ENCODE peak calls at places on chromosome 21, in ten cellular contexts. Q, I, X, B, F, A, W, P, H and Z are unnamed samples.

GRCh38 chr21:25330266-25330665 is 277.0 kb downstream of the MRPL39 start:
- DNase-seq in A (no peak), W (no peak), X (no peak), B (no peak), H (no peak), Q (no peak), I (no peak), F (no peak), P (no peak), Z (no peak)

GRCh38 chr21:25362375-25363267 is 244.7 kb downstream of the MRPL39 start:
- DNase-seq in Q (no peak), P (no peak), X (no peak), W (no peak), I (no peak), B (no peak), A (no peak), H (no peak), F (no peak), Z (no peak)

GRCh38 chr21:39972976-39973375 is 105.7 kb downstream of the PCP4 start:
- DNase-seq in W (no peak), A (no peak), I (no peak), F (no peak), B (no peak), Q (no peak), H (no peak), P (no peak), X (no peak), Z (no peak)

GRCh38 chr21:27425574-27425973 is 458.7 kb upstream of the ADAMTS5 start:
- DNase-seq in W (no peak), P (no peak), H (peak), X (no peak), F (no peak), B (no peak), I (no peak), A (no peak), Q (no peak), Z (no peak)

GRCh38 chr21:25963186-25963585 is 207.4 kb downstream of the APP start:
- DNase-seq in A (peak), P (no peak), H (peak), X (no peak), B (no peak), Q (no peak), W (no peak), I (no peak), F (no peak), Z (peak)

GRCh38 chr21:38438476-38438893 is 59.8 kb downstream of the ERG start:
- DNase-seq in B (peak), I (no peak), P (no peak), W (no peak), H (peak), F (no peak), A (no peak), Q (no peak), X (no peak), Z (no peak)

GRCh38 chr21:37455504-37455911 is 88.9 kb downstream of the DYRK1A start:
- DNase-seq in I (peak), P (no peak), W (no peak), A (no peak), H (no peak), Q (no peak), X (no peak), F (no peak), B (no peak), Z (no peak)

GRCh38 chr21:35801388-35801787 is 258.9 kb downstream of the SETD4 start:
- DNase-seq in I (no peak), F (no peak), X (peak), W (no peak), B (no peak), Q (no peak), A (peak), P (no peak), H (no peak), Z (no peak)

GRCh38 chr21:37551406-37552355 is 185.1 kb downstream of the DYRK1A start:
- DNase-seq in H (no peak), Q (peak), W (no peak), A (no peak), F (no peak), X (peak), B (no peak), I (no peak), P (no peak), Z (no peak)

GRCh38 chr21:37534431-37534830 is 167.9 kb downstream of the DYRK1A start:
- DNase-seq in F (no peak), Q (no peak), W (no peak), A (peak), B (no peak), P (no peak), I (no peak), X (no peak), H (no peak), Z (no peak)

GRCh38 chr21:43210454-43211084 is 41.8 kb downstream of the CRYAA start:
- DNase-seq in B (no peak), P (no peak), I (no peak), F (no peak), H (no peak), A (no peak), Q (no peak), X (no peak), W (no peak), Z (no peak)

GRCh38 chr21:25647632-25648031 is 8.6 kb downstream of the JAM2 start:
- DNase-seq in P (no peak), F (no peak), Q (no peak), X (no peak), H (no peak), W (no peak), A (no peak), I (no peak), B (no peak), Z (no peak)

GRCh38 chr21:44455524-44456206 is 355 bp downstream of the LRRC3 start:
- DNase-seq in X (peak), W (no peak), P (no peak), B (peak), F (peak), A (peak), H (peak), Q (no peak), I (peak), Z (no peak)

GRCh38 chr21:36701912-36702621 is 3.2 kb downstream of the SIM2 start:
- DNase-seq in W (no peak), Q (no peak), I (no peak), F (no peak), P (no peak), B (no peak), A (no peak), X (no peak), H (peak), Z (no peak)

GRCh38 chr21:31360717-31361116 is 16.7 kb upstream of the TIAM1 start:
- DNase-seq in A (no peak), F (no peak), X (no peak), W (no peak), I (no peak), P (no peak), Q (no peak), H (no peak), B (no peak), Z (no peak)

GRCh38 chr21:26351661-26352060 is 181.1 kb upstream of the APP start:
- DNase-seq in B (no peak), I (no peak), W (no peak), Q (no peak), A (no peak), P (no peak), H (no peak), F (no peak), X (no peak), Z (no peak)

GRCh38 chr21:42806489-42807140 is 72.7 kb downstream of the WDR4 start:
- DNase-seq in A (peak), Q (no peak), H (no peak), X (no peak), W (no peak), P (no peak), I (no peak), F (no peak), B (no peak), Z (no peak)

GRCh38 chr21:42459583-42460215 is 36.3 kb downstream of the RSPH1 start:
- DNase-seq in X (no peak), B (no peak), H (no peak), F (no peak), A (no peak), W (no peak), I (no peak), P (no peak), Q (no peak), Z (no peak)

GRCh38 chr21:35792569-35792968 is 267.8 kb downstream of the SETD4 start:
- DNase-seq in Q (no peak), B (no peak), H (no peak), X (no peak), I (no peak), P (no peak), W (no peak), A (no peak), F (no peak), Z (no peak)

GRCh38 chr21:29938968-29939858 is 583 bp downstream of the GRIK1 start:
- DNase-seq in P (no peak), I (no peak), H (no peak), X (peak), Q (peak), B (no peak), A (peak), F (peak), W (no peak), Z (no peak)

GRCh38 chr21:42289926-42290325 is 25.3 kb downstream of the TFF3 start:
- DNase-seq in X (no peak), Q (no peak), F (no peak), B (no peak), H (no peak), A (no peak), P (no peak), W (no peak), I (no peak), Z (no peak)